ENCODE peak calls at places on chromosome 22, in five cellular contexts. M is hippocampal formation, G is NCI-H510A treated with DMSO at 0.1 percent for 48 hours, N is HEK293T, C is erythroblast. W is an unnamed sample.

GRCh38 chr22:38016182-38017078 is 32.1 kb upstream of the SOX10 start:
- DNase-seq in N (no peak), C (no peak), G (no peak), M (peak), W (peak)

GRCh38 chr22:26429458-26430238 is 588 bp downstream of the ASPHD2 start:
- DNase-seq in C (no peak), M (no peak), G (no peak), N (peak), W (no peak)

GRCh38 chr22:31692186-31692886 is 30.3 kb upstream of the PISD start:
- DNase-seq in M (no peak), C (no peak), N (no peak), G (no peak), W (no peak)

GRCh38 chr22:32063701-32064100 is 20.6 kb downstream of the SLC5A1 start:
- DNase-seq in N (no peak), M (no peak), G (no peak), C (no peak), W (no peak)

GRCh38 chr22:21984793-21985192 is 2.2 kb upstream of the TOP3B start:
- DNase-seq in N (peak), M (no peak), C (peak), G (no peak), W (no peak)

GRCh38 chr22:17339095-17339693 is 30.1 kb upstream of the CECR2 start:
- DNase-seq in C (no peak), M (no peak), G (no peak), N (no peak), W (no peak)

GRCh38 chr22:37187891-37188761 is at the start of gene C1QTNF6:
- DNase-seq in C (no peak), N (no peak), G (no peak), M (no peak), W (no peak)

GRCh38 chr22:29570912-29571549 is 9.9 kb downstream of the NIPSNAP1 start:
- DNase-seq in G (no peak), N (no peak), C (no peak), M (no peak), W (no peak)

GRCh38 chr22:28441720-28442263 is 237.8 kb downstream of the TTC28 start:
- DNase-seq in M (no peak), N (no peak), G (no peak), C (no peak), W (peak)

GRCh38 chr22:49405590-49405989 is 422.1 kb downstream of the BRD1 start:
- DNase-seq in G (no peak), C (no peak), M (no peak), N (no peak), W (no peak)

GRCh38 chr22:37309221-37310074 is 27.1 kb downstream of the CYTH4 start:
- DNase-seq in M (no peak), G (no peak), C (no peak), N (no peak), W (no peak)

GRCh38 chr22:27578937-27579617 is 222.5 kb downstream of the MN1 start:
- DNase-seq in C (no peak), G (no peak), N (no peak), M (no peak), W (no peak)

GRCh38 chr22:23067691-23068090 is 2.6 kb upstream of the GNAZ start:
- DNase-seq in N (no peak), G (no peak), C (no peak), M (no peak), W (no peak)

GRCh38 chr22:29156507-29156906 is 49.2 kb upstream of the EMID1 start:
- DNase-seq in M (no peak), C (peak), N (no peak), G (no peak), W (no peak)

GRCh38 chr22:28252539-28252938 is 333.5 kb upstream of the PITPNB start:
- DNase-seq in M (no peak), N (no peak), C (no peak), G (no peak), W (no peak)

GRCh38 chr22:46589141-46589748 is 30.9 kb upstream of the GRAMD4 start:
- DNase-seq in C (no peak), N (no peak), G (no peak), M (no peak), W (no peak)

GRCh38 chr22:37491559-37492427 is 5.6 kb upstream of the MFNG start:
- DNase-seq in M (no peak), N (no peak), C (no peak), G (no peak), W (no peak)

GRCh38 chr22:42330953-42331525 is 60.6 kb upstream of the TCF20 start:
- DNase-seq in N (peak), C (no peak), G (peak), M (no peak), W (no peak)

GRCh38 chr22:46604306-46604690 is 15.9 kb upstream of the GRAMD4 start:
- DNase-seq in N (no peak), G (peak), M (peak), C (peak), W (no peak)

GRCh38 chr22:48573766-48574165 is 1253.9 kb downstream of the BRD1 start:
- DNase-seq in C (no peak), M (no peak), G (no peak), N (no peak), W (no peak)

GRCh38 chr22:30325724-30326703 is 727 bp downstream of the TBC1D10A start:
- DNase-seq in G (no peak), N (peak), C (no peak), M (no peak), W (no peak)

GRCh38 chr22:19840955-19841640 is 13.6 kb downstream of the GNB1L start:
- DNase-seq in G (no peak), M (no peak), N (no peak), C (no peak), W (no peak)

GRCh38 chr22:24133187-24133965 is 47.9 kb upstream of the SUSD2 start:
- DNase-seq in M (no peak), C (no peak), G (no peak), N (no peak), W (no peak)

GRCh38 chr22:25051983-25052710 is 99.6 kb downstream of the KIAA1671 start:
- DNase-seq in N (no peak), C (no peak), M (no peak), G (peak), W (no peak)

GRCh38 chr22:40345801-40346177 is 511 bp upstream of the ADSL start:
- DNase-seq in N (peak), G (peak), M (no peak), C (peak), W (no peak)

GRCh38 chr22:38111941-38112355 is 1.5 kb upstream of the BAIAP2L2 start:
- DNase-seq in M (no peak), N (no peak), C (no peak), G (no peak), W (no peak)

GRCh38 chr22:33472462-33473344 is 414.5 kb upstream of the SYN3 start:
- DNase-seq in N (no peak), M (no peak), C (no peak), G (no peak), W (no peak)